ENCODE peak calls at places on chromosomes 2 and 18, in eight cellular contexts. H, E, N, A, M, R, L and S are unnamed samples.

GRCh38 chr2:211205841-211206240 is 649.4 kb downstream of the CPS1 start:
- DNase-seq in H (no peak), E (no peak), N (no peak), A (no peak), M (no peak), R (no peak), L (no peak), S (no peak)

GRCh38 chr2:39492095-39492590 is 55.1 kb upstream of the MAP4K3 start:
- DNase-seq in H (peak; percentile 95), E (no peak), N (no peak), A (no peak), M (no peak), R (no peak), L (no peak), S (no peak)

GRCh38 chr2:26346454-26347053 is at the start of gene ADGRF3:
- DNase-seq in H (peak; percentile 68), E (peak; percentile 67), N (peak; percentile 64), A (peak; percentile 44), M (peak; percentile 67), R (peak; percentile 52), L (peak; percentile 73), S (peak; percentile 84)

GRCh38 chr18:59012815-59013677 is 126.6 kb upstream of the SEC11C start:
- DNase-seq in H (no peak), E (no peak), N (peak; percentile 60), A (no peak), M (no peak), R (no peak), L (no peak), S (no peak)

GRCh38 chr18:22977847-22978701 is 44.9 kb downstream of the RBBP8 start:
- DNase-seq in H (peak; percentile 93), E (no peak), N (no peak), A (no peak), M (no peak), R (no peak), L (no peak), S (no peak)

GRCh38 chr2:47892338-47892730 is 14.0 kb downstream of the FBXO11 start:
- DNase-seq in H (no peak), E (no peak), N (no peak), A (no peak), M (no peak), R (no peak), L (no peak), S (no peak)

GRCh38 chr2:241168366-241168765 is 18.1 kb downstream of the PPP1R7 start:
- DNase-seq in H (no peak), E (no peak), N (no peak), A (no peak), M (no peak), R (no peak), L (no peak), S (no peak)

GRCh38 chr2:68411397-68412126 is 46.5 kb downstream of the PLEK start:
- DNase-seq in H (no peak), E (no peak), N (no peak), A (no peak), M (no peak), R (no peak), L (no peak), S (no peak)

GRCh38 chr18:57150828-57151227 is 3.9 kb downstream of the BOD1L2 start:
- DNase-seq in H (no peak), E (peak; percentile 38), N (no peak), A (no peak), M (no peak), R (peak; percentile 87), L (no peak), S (no peak)

GRCh38 chr18:49704334-49704733 is 109.0 kb downstream of the ACAA2 start:
- DNase-seq in H (no peak), E (no peak), N (no peak), A (no peak), M (no peak), R (no peak), L (no peak), S (no peak)

GRCh38 chr18:7367336-7367735 is 136.4 kb downstream of the LRRC30 start:
- DNase-seq in H (no peak), E (peak; percentile 33), N (no peak), A (no peak), M (no peak), R (peak; percentile 49), L (no peak), S (no peak)

DNA sequence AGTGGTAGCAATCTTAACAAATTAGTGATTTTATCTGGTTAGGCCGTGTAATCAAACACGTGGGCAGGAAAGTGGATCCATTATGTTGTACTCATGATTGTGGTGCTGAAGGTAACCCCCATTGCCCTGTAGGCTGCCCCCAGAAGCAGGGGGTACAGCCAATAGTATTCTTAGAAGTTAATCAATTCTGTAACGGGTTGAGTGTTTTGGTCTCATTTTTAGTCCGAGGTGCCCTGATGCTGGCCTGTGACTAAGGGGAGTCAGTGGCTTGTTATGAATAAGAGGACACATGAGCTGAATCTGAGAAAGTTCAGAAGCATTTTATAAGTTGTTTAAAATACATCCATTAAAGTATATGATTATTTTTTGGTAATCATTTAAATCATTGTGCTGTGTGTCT is 8.6 kb downstream of the EPAS1 start:
- DNase-seq in H (no peak), E (no peak), N (no peak), A (no peak), M (no peak), R (no peak), L (no peak), S (no peak)
- H3K27me3 ChIP-seq in H (no peaks in the 10 kb centered on the region), E (no peaks in the 10 kb centered on the region), N (no peaks in the 10 kb centered on the region), A (no peaks in the 10 kb centered on the region), M (no peaks in the 10 kb centered on the region), R (peaks cover 10% of the 10 kb centered on the region), L (no peaks in the 10 kb centered on the region), S (no peaks in the 10 kb centered on the region)

DNA sequence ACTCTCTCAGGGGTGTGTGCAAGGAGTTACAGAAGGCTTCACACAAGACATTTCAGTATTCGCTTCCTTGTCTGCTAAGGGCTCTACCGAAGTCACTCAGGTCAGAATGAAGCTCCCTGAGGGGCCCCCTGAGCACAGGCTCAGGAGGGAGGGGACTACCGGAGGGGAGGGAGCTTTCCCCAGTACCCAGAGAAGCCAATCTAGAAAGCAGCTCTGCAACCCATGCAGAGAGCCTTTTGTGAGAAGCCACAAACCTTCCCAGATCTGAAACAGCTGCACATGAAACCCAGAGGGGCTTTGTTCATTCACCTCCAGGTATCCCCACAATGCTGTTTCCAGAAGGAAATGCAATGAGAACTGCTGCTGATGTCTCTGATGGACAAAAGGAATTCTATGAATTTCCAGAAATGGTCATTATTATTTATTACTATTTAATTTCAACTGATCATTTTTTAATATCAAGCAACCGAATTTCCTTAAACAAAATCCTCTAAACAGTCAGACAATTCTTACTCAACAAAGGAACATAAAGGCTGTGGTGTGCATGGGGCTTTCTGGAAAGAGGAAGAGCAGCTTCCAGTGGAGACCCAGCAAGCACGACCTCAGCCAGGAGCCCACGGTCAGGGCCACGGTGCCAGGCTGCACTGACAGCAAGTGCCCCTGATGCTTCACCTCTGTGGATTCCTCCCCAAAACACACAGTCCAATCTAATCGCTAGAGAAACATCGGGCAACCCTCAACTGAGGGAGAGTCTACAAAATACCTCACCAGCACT is 42.0 kb downstream of the NDUFA10 start:
- DNase-seq in H (no peak), E (no peak), N (no peak), A (no peak), M (no peak), R (no peak), L (no peak), S (no peak)
- H3K36me3 ChIP-seq in H (peaks cover 29% of the 10 kb centered on the region), E (peaks cover 88% of the 10 kb centered on the region), N (peaks cover 3% of the 10 kb centered on the region), A (peaks cover 32% of the 10 kb centered on the region), M (peaks cover 41% of the 10 kb centered on the region), R (peaks cover 9% of the 10 kb centered on the region), L (no peaks in the 10 kb centered on the region), S (peaks cover 3% of the 10 kb centered on the region)

GRCh38 chr2:227817336-227817735 is 3.7 kb downstream of the CCL20 start:
- DNase-seq in H (no peak), E (no peak), N (no peak), A (no peak), M (no peak), R (no peak), L (no peak), S (no peak)
- H3K4me3 ChIP-seq in H (peak overlapping the region; percentile 66), E (no peak overlapping the region), N (no peak overlapping the region), A (no peak overlapping the region), M (no peak overlapping the region), R (no peak overlapping the region), L (no peak overlapping the region), S (no peak overlapping the region)

GRCh38 chr2:204049635-204050034 is 113.1 kb downstream of the ICOS start:
- DNase-seq in H (no peak), E (no peak), N (no peak), A (no peak), M (no peak), R (no peak), L (no peak), S (no peak)
- H3K27me3 ChIP-seq in H (peaks cover 7% of the 10 kb centered on the region), E (no peaks in the 10 kb centered on the region), N (no peaks in the 10 kb centered on the region), A (no peaks in the 10 kb centered on the region), M (no peaks in the 10 kb centered on the region), R (no peaks in the 10 kb centered on the region), L (no peaks in the 10 kb centered on the region), S (peaks cover 1% of the 10 kb centered on the region)